ENCODE peak calls at places on chromosomes 6 and 20, in six cellular contexts. I is GM12891, V is HepG2, C is H1, L is K562, B is GM12878. J is an unnamed sample.

GRCh38 chr6:13044390-13044789 is 283.9 kb downstream of the TBC1D7 start:
- DNase-seq in B (no peak), C (peak), L (peak), I (no peak), V (peak), J (no peak)

GRCh38 chr6:33076406-33076934 is 680 bp downstream of the HLA-DPB1 start:
- DNase-seq in V (no peak), C (no peak), L (no peak), B (no peak), I (no peak), J (no peak)

GRCh38 chr6:105875974-105876640 is 210.0 kb upstream of the PRDM1 start:
- DNase-seq in L (no peak), I (no peak), C (no peak), B (no peak), V (no peak), J (no peak)

GRCh38 chr6:11317885-11318771 is 85.7 kb upstream of the NEDD9 start:
- DNase-seq in L (no peak), I (no peak), C (no peak), V (peak), B (no peak), J (no peak)

GRCh38 chr6:95091823-95092436 is 485.4 kb upstream of the MANEA start:
- DNase-seq in I (no peak), V (peak), B (no peak), C (no peak), L (no peak), J (no peak)

GRCh38 chr20:62897666-62898065 is 28.6 kb downstream of the DIDO1 start:
- DNase-seq in V (no peak), C (no peak), L (no peak), I (no peak), B (no peak), J (no peak)

GRCh38 chr6:139108378-139108777 is 26.5 kb upstream of the HECA start:
- DNase-seq in B (no peak), I (no peak), L (no peak), C (no peak), V (no peak), J (no peak)

GRCh38 chr6:163369122-163369521 is 45.4 kb upstream of the QKI start:
- DNase-seq in I (no peak), B (no peak), L (no peak), V (no peak), C (no peak), J (no peak)

GRCh38 chr20:50710492-50711063 is 19.2 kb upstream of the RIPOR3 start:
- DNase-seq in L (no peak), I (no peak), B (no peak), C (no peak), V (peak), J (no peak)

GRCh38 chr20:34791289-34792020 is 34.0 kb downstream of the NCOA6 start:
- DNase-seq in L (no peak), C (no peak), V (no peak), I (no peak), B (no peak), J (no peak)

GRCh38 chr6:33949877-33950831 is 146.4 kb upstream of the MLN start:
- DNase-seq in I (no peak), B (no peak), V (no peak), C (no peak), L (no peak), J (no peak)

GRCh38 chr6:129749749-129750120 is 39.8 kb upstream of the ARHGAP18 start:
- DNase-seq in B (peak), I (no peak), C (no peak), V (no peak), L (no peak), J (peak)

GRCh38 chr6:43172127-43173007 is 1.3 kb downstream of the SRF start:
- DNase-seq in C (peak), B (no peak), V (peak), L (peak), I (no peak), J (no peak)
- TF ChIP-seq POLR2AphosphoS5 in C (peak), B (peak), V (no peak), L (no peak), I (no peak), J (peak)

GRCh38 chr6:7143161-7143974 is 35.6 kb downstream of the RREB1 start:
- DNase-seq in B (no peak), I (no peak), L (peak), C (no peak), V (peak), J (no peak)
- TF ChIP-seq TAF1 in B (no peak), I (no peak), L (no peak), C (no peak), V (no peak), J (no peak)

DNA sequence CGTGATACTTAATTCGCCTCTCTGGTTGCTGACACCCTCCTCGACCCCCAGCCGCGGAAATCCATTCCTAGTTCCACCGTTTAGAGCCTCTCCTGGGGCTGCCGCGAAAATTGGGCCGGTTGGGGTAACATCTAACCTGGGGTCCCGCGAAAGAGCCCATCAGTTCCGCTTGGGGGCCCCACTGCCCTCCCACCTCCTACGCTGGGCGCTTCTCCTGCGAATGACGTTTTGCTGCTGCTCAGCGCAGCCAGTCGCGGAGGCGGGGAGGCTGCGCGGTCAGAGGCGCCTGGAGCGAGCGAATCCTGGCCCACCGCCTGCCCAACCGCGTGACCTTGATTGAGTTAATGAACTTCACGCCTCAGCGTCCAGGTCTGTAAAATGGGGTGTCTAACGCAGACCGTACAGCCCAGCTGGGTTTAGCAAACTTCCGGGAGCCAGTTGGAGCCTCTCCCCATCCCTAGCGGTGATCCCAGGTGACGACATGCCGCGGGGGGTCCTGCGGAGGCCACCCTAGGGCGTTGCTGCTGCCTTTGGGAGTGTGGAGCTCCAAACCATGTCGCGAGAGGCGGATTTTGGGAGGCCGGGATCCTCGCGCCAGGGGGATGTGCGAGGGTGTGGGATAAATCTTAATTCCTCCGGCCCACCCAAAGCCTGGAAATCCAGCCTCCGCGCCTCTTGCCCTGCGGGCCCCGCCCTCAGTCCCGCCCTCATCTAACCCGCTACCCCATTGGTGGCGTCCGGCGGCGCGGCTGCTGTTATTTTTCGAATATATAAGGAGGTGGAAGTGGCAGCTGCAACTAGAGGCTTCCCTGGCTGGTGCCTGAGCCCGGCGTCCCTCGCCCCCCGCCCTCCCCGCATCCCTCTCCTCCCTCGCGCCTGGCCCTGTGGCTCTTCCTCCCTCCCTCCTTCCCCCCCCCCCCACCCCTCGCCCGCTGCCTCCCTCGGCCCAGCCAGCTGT is at the start of gene CDC25B:
- DNase-seq in I (peak), L (peak), B (peak), V (peak), C (peak), J (peak)
- TF ChIP-seq POLR2A in I (peak), L (peak), B (peak), V (peak), C (no peak), J (peak)

GRCh38 chr6:692858-693736 is at the start of gene EXOC2:
- DNase-seq in C (peak), L (peak), V (peak), B (peak), I (peak), J (peak)
- TF ChIP-seq POLR2AphosphoS5 in C (no peak), L (peak), V (peak), B (peak), I (peak), J (peak)

GRCh38 chr6:3118353-3119039 is at the start of gene BPHL:
- DNase-seq in B (peak), C (peak), I (peak), L (peak), V (peak), J (peak)

GRCh38 chr6:3120765-3121089 is 2.2 kb downstream of the BPHL start:
- DNase-seq in L (no peak), B (no peak), I (no peak), V (no peak), C (no peak), J (no peak)

GRCh38 chr6:3122823-3123182 is 4.3 kb downstream of the BPHL start:
- DNase-seq in V (no peak), B (no peak), C (no peak), I (no peak), L (no peak), J (no peak)

GRCh38 chr6:3117912-3118352 is 579 bp upstream of the BPHL start:
- DNase-seq in C (no peak), V (no peak), L (no peak), I (no peak), B (no peak), J (no peak)

GRCh38 chr6:3119040-3119723 is 671 bp downstream of the BPHL start:
- DNase-seq in C (no peak), L (no peak), B (no peak), I (no peak), V (peak), J (no peak)
- TF ChIP-seq TAF1 in C (no peak), L (no peak), B (no peak), I (no peak), V (no peak), J (no peak)

DNA sequence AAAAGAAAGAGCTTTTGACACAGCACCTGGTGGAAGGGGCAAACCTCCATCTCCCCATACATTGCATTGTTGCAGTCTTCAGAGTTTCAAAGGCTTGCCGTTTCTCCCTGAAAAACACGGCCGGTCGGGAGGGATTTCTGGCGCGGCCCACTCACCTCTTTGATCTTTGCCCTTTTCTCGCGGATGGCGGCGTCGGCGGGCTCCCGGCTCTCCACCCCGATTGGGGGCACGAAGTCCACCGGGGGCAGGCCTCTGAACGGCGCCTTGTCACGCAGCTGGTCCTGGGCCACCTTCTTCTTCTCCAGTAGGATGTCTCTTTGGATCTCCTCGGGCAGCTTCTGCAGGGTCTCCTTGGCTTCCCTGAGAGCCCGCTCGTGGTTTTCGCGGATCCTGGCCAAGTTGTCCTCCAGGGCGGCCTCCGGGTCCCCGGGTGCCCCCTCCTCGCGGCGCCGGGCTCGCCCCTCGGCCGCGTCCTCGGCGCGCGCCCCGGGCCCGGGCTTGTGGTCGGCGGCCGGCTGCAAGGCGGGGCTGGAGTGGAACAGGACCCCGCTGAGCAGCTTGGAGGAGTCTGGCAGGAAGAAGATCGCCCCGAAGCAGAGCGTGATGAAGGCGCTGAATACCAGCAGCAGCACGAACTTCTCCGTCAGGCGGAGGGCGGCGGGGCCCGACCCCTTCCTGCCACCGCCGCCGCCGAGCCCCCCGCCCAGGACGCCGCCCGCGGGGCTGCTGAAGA is 1.1 kb downstream of the MAN1A1 start:
- DNase-seq in B (no peak), L (peak), I (no peak), C (peak), V (peak), J (peak)
- TF ChIP-seq POLR2A in B (no peak), L (no peak), I (no peak), C (no peak), V (peak), J (no peak)

DNA sequence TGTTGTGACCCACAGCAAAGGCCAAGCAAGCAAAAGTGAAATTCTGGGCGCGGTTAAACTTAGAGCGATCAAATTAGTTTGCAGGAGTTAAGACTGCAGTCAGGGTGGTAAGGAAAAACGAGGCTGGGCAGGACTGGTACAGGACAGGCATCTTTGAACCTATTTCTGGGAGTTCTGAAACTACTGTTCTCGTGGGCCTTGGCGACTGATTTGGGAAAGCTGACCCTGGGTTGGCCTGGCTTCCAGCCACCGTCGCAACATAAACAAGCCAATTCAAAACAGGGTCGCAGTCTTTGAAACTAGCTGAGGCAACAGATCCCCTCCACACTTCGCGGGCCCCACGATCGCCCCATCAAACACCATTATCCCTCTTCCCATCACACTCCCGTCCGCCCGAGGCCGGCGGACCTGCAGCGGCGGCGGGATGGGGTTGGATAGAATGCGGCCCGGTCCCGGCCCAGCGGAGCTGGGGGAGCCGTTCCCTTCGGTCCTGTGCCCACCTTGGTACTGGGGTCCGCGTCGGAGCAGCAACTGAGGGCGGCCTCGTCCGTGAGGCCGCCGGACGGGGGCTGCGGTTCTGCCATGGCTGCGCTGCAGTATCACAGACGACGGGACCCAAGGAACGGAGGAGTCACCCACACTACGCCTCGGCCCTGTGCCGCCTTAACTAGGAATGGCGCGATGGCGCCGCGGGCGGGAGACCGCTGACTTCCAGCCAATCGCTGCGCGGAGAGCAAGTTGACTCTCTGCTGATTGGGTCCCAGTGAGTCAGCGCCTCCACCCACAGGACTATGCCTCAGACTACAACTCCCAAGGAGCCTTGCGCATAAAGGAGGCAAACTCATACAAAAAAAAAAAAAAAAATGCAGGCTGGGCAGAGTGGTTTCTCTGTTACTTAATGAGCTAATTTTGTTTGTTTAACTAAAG is at the start of gene GLO1:
- DNase-seq in C (peak), B (peak), V (peak), L (peak), I (peak), J (peak)
- TF ChIP-seq POLR2AphosphoS5 in C (peak), B (peak), V (peak), L (peak), I (peak), J (peak)

DNA sequence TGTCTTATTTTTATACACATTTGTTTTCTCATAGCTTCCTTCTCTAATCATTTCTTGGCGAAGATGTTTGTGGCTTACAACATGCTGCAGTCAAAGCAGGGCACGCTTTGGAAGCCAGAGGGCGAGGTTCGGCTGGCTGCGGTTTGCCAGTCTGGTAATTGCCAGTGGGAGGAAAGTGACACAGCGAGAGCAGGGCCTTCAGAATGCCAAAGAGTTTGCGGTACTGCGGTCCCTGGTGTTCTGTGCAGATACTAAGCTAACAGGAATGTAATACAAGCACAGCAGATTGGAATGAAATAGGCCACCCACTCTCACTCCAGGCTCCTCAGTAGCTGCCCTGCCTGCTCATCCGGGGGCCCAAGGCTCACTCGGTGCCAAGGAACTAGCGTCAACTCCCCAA is 58.7 kb upstream of the TGM3 start:
- DNase-seq in V (no peak), B (no peak), I (no peak), C (no peak), L (no peak), J (no peak)
- TF ChIP-seq TAF1 in V (no peak), B (no peak), I (no peak), C (no peak), L (no peak), J (no peak)

GRCh38 chr6:170553686-170554085 is 483 bp upstream of the TBP start:
- DNase-seq in L (no peak), V (no peak), C (no peak), I (no peak), B (no peak), J (no peak)

GRCh38 chr6:170554086-170554887 is at the start of gene TBP:
- DNase-seq in I (peak), C (peak), B (peak), V (peak), L (peak), J (peak)

GRCh38 chr6:170554888-170555137 is 644 bp downstream of the TBP start:
- DNase-seq in L (no peak), C (no peak), V (no peak), B (no peak), I (no peak), J (no peak)

GRCh38 chr6:170555305-170555704 is 1.1 kb downstream of the TBP start:
- DNase-seq in V (no peak), L (no peak), C (no peak), B (no peak), I (no peak), J (no peak)

GRCh38 chr6:170552765-170553685 is at the start of gene PSMB1:
- DNase-seq in V (peak), B (peak), C (peak), L (peak), I (peak), J (peak)
- TF ChIP-seq POLR2A in V (peak), B (peak), C (peak), L (peak), I (peak), J (peak)

J was measured in GM12892.